ENCODE peak calls at places on chromosomes 7 and 10, in four cellular contexts. W, T, R and Y are unnamed samples.

GRCh38 chr7:152760384-152761115 is 998 bp downstream of the ACTR3B start:
- DNase-seq in R (no peak), W (no peak), T (no peak), Y (no peak)

GRCh38 chr7:30510124-30511074 is 5.8 kb upstream of the GGCT start:
- DNase-seq in W (peak; percentile 22), R (no peak), T (no peak), Y (no peak)

GRCh38 chr7:2811476-2812118 is 32.5 kb downstream of the GNA12 start:
- DNase-seq in W (no peak), T (peak; percentile 49), R (peak; percentile 47), Y (no peak)

GRCh38 chr10:60423920-60424319 is 34.2 kb upstream of the ANK3 start:
- DNase-seq in T (no peak), W (no peak), R (no peak), Y (no peak)

GRCh38 chr7:116528008-116528789 is 3.4 kb downstream of the CAV1 start:
- DNase-seq in R (peak; percentile 71), W (peak; percentile 26), T (no peak), Y (no peak)

GRCh38 chr10:104255244-104255981 is 721 bp downstream of the GSTO1 start:
- DNase-seq in W (no peak), R (no peak), T (no peak), Y (peak; percentile 56)

GRCh38 chr7:148819697-148820332 is 64.3 kb downstream of the EZH2 start:
- DNase-seq in W (no peak), T (no peak), R (no peak), Y (no peak)

GRCh38 chr10:7606977-7607404 is 59.8 kb downstream of the ITIH5 start:
- DNase-seq in T (no peak), R (no peak), W (no peak), Y (no peak)

GRCh38 chr7:102125127-102125561 is 161.5 kb upstream of the SH2B2 start:
- DNase-seq in T (no peak), R (peak; percentile 67), W (peak; percentile 94), Y (peak; percentile 60)

GRCh38 chr7:126185959-126186580 is 1066.7 kb downstream of the GRM8 start:
- DNase-seq in R (no peak), W (no peak), T (no peak), Y (no peak)

GRCh38 chr10:50419091-50419490 is 167.8 kb upstream of the ASAH2 start:
- DNase-seq in R (no peak), W (no peak), T (no peak), Y (no peak)

GRCh38 chr10:119233821-119234220 is 26.4 kb downstream of the GRK5 start:
- DNase-seq in T (no peak), W (no peak), R (no peak), Y (no peak)

GRCh38 chr10:24384954-24385353 is 176.0 kb downstream of the KIAA1217 start:
- DNase-seq in W (peak; percentile 33), R (no peak), T (no peak), Y (no peak)

GRCh38 chr7:16645593-16646426 is at the start of the genes ANKMY2 and BZW2:
- DNase-seq in T (peak; percentile 93), W (peak; percentile 97), R (peak; percentile 94), Y (peak; percentile 90)
- TF ChIP-seq POLR2A in T (peak; percentile 90), W (peak; percentile 99), R (peak; percentile 90), Y (peak; percentile 97)

DNA sequence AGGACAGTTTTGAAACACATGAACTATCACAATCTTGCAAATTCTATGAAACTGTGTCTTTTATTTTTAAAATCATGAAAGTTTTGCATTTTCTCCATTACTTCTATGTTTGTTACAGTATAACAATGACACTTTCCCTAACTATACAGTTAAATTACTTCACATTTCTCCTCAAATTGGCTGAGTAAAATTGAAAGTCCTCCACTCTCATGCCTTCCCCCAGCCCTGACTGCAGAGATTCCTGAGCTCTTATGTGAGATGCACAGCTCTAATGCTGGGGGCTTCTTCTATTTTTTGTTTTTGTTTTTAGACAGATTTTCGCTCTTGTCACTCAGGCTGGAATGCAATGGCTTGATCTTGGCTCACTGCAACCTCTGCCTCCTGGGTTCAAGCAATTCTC is 22.7 kb upstream of the MAP3K8 start:
- DNase-seq in T (no peak), R (no peak), W (no peak), Y (no peak)
- H3K4me1 ChIP-seq in T (no peaks in the 10 kb centered on the region), R (no peaks in the 10 kb centered on the region), W (no peaks in the 10 kb centered on the region), Y (no peaks in the 10 kb centered on the region)

DNA sequence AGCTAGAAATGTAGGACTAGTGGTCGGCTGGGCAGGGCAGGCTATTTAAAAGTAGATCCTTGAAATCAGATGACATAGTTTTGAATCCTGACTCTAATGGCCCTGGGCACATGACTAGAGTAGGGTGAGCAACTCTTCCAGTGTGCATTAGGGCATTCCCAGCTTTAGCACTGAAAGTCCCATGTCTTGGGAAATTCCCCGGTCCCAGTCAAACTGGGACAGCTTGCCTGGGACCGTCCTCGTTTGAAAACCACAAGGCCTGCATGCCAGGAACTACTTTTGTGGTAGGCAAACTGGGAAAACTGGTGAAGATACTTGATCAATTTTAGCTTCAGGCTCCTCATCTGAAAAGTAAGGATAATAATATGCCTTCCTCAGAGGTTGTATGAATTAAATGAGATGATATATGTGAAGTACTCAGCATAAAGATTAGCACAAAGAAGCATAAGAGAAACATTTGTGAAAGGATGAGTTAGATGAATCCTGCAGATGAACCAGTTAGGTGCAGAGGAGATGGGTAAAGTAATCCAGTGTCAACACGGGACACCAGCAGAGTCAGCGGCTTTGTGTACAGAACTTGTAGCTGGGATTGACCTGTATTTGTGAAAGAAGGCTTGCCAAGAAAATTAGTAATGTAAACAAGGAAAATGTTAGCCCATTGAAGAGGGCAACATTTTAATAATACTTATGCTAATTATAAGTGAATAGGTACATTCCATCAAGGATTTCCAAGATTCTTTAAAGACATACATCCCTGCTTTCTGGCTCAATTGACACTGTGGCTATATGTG is 255.5 kb downstream of the PTEN start:
- DNase-seq in R (no peak), W (no peak), T (no peak), Y (no peak)
- H3K27ac ChIP-seq in R (no peak overlapping the region), W (no peak overlapping the region), T (no peak overlapping the region), Y (no peak overlapping the region)

GRCh38 chr10:75406158-75407065 is 4.8 kb upstream of the ZNF503 start:
- DNase-seq in T (no peak), W (peak; percentile 5), R (no peak), Y (no peak)

GRCh38 chr10:75404023-75404334 is 2.4 kb upstream of the ZNF503 start:
- DNase-seq in T (no peak), W (no peak), R (no peak), Y (no peak)

GRCh38 chr10:75404335-75405200 is 3.0 kb upstream of the ZNF503 start:
- DNase-seq in T (peak; percentile 54), W (peak; percentile 92), R (peak; percentile 46), Y (no peak)

GRCh38 chr10:75407296-75407715 is 5.7 kb upstream of the ZNF503 start:
- DNase-seq in W (no peak), T (no peak), R (peak; percentile 29), Y (no peak)

DNA sequence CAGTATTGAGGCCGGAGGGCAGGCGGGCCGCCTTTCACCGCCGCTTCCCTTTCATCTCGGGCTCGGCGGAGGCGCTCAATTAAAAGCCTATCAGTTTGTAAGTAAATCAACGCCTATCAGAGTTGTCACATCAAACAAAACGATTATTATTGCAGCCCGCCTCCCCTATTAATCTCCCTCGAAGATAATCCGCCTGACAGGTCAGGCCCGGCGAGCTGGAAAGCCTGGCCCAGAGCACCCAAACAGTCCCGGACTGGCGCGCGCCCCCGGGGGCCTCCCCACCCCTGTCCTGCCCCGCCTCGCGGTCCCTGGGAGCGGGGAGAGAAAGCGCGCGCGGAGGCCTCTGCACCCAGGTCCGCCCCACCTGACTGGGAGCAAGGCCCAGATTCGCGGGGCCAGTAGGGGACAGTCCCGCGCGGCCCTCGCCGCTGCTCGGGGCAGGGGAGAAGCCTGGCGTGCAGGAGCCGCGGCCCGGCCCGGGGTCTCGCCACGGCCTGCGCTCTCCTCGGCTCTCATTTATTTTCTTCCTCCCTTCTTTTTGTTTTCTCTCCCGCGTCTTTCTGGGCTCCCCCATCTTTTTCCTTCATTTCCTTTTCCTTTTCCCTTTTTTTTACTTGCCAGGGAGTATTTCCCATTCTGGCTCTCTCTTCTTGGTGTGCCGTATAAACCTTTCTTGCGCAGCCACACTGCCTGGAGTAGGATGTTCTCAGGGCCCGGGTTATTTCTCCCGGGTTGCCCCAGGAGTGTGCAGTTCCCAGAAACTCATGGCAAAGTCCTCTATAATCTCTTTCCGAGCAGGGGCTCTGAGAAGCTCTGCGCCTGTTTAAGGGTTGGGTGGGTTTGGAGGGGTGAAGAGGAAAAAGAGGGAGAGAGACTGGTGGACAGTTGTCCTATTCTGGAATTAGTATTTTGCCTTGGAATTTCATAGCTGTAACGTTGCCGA is 3.9 kb upstream of the ZNF503 start:
- DNase-seq in T (no peak), R (peak; percentile 58), W (peak; percentile 13), Y (no peak)
- TF ChIP-seq POLR2A in T (no peak), R (no peak), W (no peak), Y (no peak)

GRCh38 chr7:90430614-90431445 is 27.6 kb downstream of the CLDN12 start:
- DNase-seq in T (no peak), R (no peak), W (no peak), Y (no peak)

GRCh38 chr7:90433221-90433620 is 30.0 kb downstream of the CLDN12 start:
- DNase-seq in T (no peak), R (no peak), W (no peak), Y (no peak)

GRCh38 chr7:90432752-90433151 is 29.5 kb downstream of the CLDN12 start:
- DNase-seq in R (no peak), T (no peak), W (no peak), Y (no peak)
- H3K4me1 ChIP-seq in R (no peaks in the 10 kb centered on the region), T (no peaks in the 10 kb centered on the region), W (no peaks in the 10 kb centered on the region), Y (no peaks in the 10 kb centered on the region)

GRCh38 chr10:13852872-13853271 is 266.1 kb downstream of the PRPF18 start:
- DNase-seq in T (no peak), W (no peak), R (no peak), Y (no peak)
- H3K27ac ChIP-seq in T (peak overlapping the region; percentile 71), W (no peak overlapping the region), R (peak overlapping the region; percentile 52), Y (peak overlapping the region; percentile 23)